ENCODE peak calls at places on chromosomes 3 and 15, in ten cellular contexts. G is A549, F is fibroblast of lung, R is kidney, T is AG04449, J is fibroblast of pulmonary artery, X is Calu3, U is endothelial cell, M is foreskin keratinocyte, A is GM23338. C is an unnamed sample.

GRCh38 chr15:32042269-32042996 is 12.1 kb downstream of the CHRNA7 start:
- DNase-seq in G (no peak), F (no peak), R (no peak), T (no peak), J (no peak), X (no peak), U (no peak), M (peak), A (no peak), C (no peak)

GRCh38 chr15:76217867-76218217 is 93.4 kb downstream of the ETFA start:
- DNase-seq in G (no peak), F (no peak), R (no peak), T (no peak), J (no peak), X (no peak), U (no peak), M (no peak), A (no peak), C (no peak)

GRCh38 chr15:39887832-39888231 is 32.2 kb downstream of the GPR176 start:
- DNase-seq in G (peak), F (peak), R (no peak), T (no peak), J (peak), X (peak), U (no peak), M (no peak), A (peak), C (peak)

GRCh38 chr3:187188931-187189330 is 8.4 kb upstream of the RTP1 start:
- DNase-seq in G (no peak), F (peak), R (no peak), T (no peak), J (no peak), X (no peak), U (no peak), M (no peak), A (no peak), C (no peak)

GRCh38 chr3:24496529-24497482 is 2.2 kb upstream of the THRB start:
- DNase-seq in G (peak), F (peak), R (peak), T (no peak), J (peak), X (peak), U (peak), M (no peak), A (peak), C (peak)

GRCh38 chr3:38603731-38604131 is 45.8 kb downstream of the SCN5A start:
- DNase-seq in G (no peak), F (no peak), R (no peak), T (no peak), J (no peak), X (no peak), U (no peak), M (no peak), A (no peak), C (no peak)

GRCh38 chr3:41026394-41027177 is 172.7 kb upstream of the CTNNB1 start:
- DNase-seq in G (peak), F (peak), R (peak), T (no peak), J (peak), X (no peak), U (peak), M (peak), A (peak), C (peak)

GRCh38 chr3:158725348-158725966 is 6.8 kb downstream of the RARRES1 start:
- DNase-seq in G (peak), F (peak), R (peak), T (peak), J (peak), X (no peak), U (no peak), M (peak), A (no peak), C (peak)

GRCh38 chr3:71849674-71850073 is 64.7 kb upstream of the PROK2 start:
- DNase-seq in G (no peak), F (no peak), R (no peak), T (no peak), J (no peak), X (no peak), U (no peak), M (peak), A (no peak), C (no peak)

DNA sequence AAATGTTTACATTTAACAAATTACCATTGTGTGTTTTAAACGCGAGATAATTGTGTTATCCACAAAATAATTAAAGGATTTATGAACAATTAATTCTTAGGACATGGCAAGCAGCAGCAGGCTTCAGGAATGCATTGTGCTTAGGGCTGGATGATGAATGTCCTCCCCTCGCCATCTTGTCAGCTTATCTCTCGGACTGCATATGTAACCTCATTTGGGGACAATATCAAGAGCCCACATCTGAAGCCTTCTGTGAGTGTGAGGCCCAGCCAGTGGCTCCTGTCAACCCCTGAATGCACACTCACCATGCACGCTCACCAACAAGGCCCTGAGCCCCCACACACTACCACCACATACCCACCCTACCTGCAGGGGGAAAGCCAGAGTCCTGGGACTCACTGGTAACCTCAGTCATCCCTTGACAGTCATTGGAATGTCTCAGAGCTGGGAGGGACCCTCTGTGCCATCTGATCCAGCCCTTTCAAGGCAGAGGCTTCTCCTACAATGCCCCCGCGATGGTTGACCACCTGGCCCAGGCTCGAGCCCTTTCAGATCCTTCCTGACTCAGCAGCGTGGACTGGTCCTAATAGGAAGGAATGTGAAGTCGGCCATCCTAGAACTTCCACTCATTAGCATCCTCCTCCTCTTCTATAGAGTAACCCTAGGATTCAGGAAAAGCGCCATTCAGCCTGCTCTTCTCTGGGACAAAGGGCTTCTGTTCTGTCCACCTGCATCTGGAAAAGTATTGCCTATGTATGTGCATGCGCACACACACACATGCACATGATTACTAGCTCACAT is 38.2 kb downstream of the MRPL46 start:
- DNase-seq in G (no peak), F (no peak), R (no peak), T (no peak), J (no peak), X (no peak), U (no peak), M (no peak), A (no peak), C (no peak)
- TF ChIP-seq CTCF in G (no peak), F (no peak), R (no peak), T (no peak), J (no peak), X (no peak), U (no peak), M (no peak), A (no peak), C (no peak)

GRCh38 chr3:118213892-118214291 is 820.8 kb downstream of the IGSF11 start:
- DNase-seq in G (no peak), F (no peak), R (no peak), T (no peak), J (no peak), X (no peak), U (no peak), M (no peak), A (no peak), C (no peak)
- TF ChIP-seq CTCF in G (no peak), F (no peak), R (no peak), T (no peak), J (no peak), X (no peak), U (no peak), M (no peak), A (no peak), C (no peak)

GRCh38 chr3:181935915-181936314 is 224.2 kb downstream of the SOX2 start:
- DNase-seq in G (no peak), F (no peak), R (no peak), T (no peak), J (no peak), X (no peak), U (no peak), M (no peak), A (no peak), C (no peak)
- TF ChIP-seq CTCF in G (no peak), F (no peak), R (no peak), T (no peak), J (no peak), X (no peak), U (no peak), M (peak), A (no peak), C (peak)

DNA sequence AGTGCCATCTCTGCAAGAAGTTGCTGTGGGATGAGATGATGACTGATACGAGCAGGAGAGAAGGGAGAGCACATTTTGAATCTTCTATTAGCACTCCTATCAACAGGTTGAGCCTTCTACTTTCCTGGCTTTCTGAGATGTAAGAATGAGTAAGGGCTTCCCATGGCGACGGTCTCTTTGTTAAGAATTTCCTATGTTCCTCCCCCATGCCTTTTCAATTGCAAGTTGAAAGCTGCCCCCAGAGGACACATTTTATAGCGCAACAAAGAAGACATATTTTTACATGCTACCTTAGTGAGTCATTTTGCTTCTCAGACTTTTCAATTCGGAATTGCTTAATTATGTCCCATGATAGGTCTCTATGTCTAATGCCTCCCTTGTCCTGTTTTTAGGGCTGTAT is 71.3 kb upstream of the LRTM1 start:
- DNase-seq in G (peak), F (peak), R (no peak), T (peak), J (peak), X (no peak), U (peak), M (peak), A (peak), C (peak)
- TF ChIP-seq CTCF in G (peak), F (peak), R (no peak), T (peak), J (peak), X (no peak), U (peak), M (peak), A (peak), C (peak)

GRCh38 chr3:180690061-180690460 is 10.8 kb upstream of the CCDC39 start:
- DNase-seq in G (no peak), F (no peak), R (no peak), T (no peak), J (no peak), X (no peak), U (no peak), M (no peak), A (peak), C (no peak)
- TF ChIP-seq CTCF in G (peak), F (no peak), R (no peak), T (no peak), J (no peak), X (no peak), U (no peak), M (peak), A (peak), C (no peak)

GRCh38 chr15:67103869-67104268 is 38.5 kb downstream of the SMAD3 start:
- DNase-seq in G (no peak), F (no peak), R (no peak), T (no peak), J (no peak), X (no peak), U (no peak), M (no peak), A (no peak), C (no peak)

GRCh38 chr15:67106764-67107013 is 41.3 kb downstream of the SMAD3 start:
- DNase-seq in G (no peak), F (no peak), R (no peak), T (no peak), J (no peak), X (no peak), U (no peak), M (no peak), A (no peak), C (no peak)

GRCh38 chr15:67105991-67106763 is 40.8 kb downstream of the SMAD3 start:
- DNase-seq in G (no peak), F (no peak), R (no peak), T (no peak), J (no peak), X (no peak), U (no peak), M (no peak), A (no peak), C (no peak)

GRCh38 chr15:67104453-67104852 is 39.1 kb downstream of the SMAD3 start:
- DNase-seq in G (no peak), F (no peak), R (no peak), T (no peak), J (no peak), X (no peak), U (no peak), M (no peak), A (no peak), C (no peak)

DNA sequence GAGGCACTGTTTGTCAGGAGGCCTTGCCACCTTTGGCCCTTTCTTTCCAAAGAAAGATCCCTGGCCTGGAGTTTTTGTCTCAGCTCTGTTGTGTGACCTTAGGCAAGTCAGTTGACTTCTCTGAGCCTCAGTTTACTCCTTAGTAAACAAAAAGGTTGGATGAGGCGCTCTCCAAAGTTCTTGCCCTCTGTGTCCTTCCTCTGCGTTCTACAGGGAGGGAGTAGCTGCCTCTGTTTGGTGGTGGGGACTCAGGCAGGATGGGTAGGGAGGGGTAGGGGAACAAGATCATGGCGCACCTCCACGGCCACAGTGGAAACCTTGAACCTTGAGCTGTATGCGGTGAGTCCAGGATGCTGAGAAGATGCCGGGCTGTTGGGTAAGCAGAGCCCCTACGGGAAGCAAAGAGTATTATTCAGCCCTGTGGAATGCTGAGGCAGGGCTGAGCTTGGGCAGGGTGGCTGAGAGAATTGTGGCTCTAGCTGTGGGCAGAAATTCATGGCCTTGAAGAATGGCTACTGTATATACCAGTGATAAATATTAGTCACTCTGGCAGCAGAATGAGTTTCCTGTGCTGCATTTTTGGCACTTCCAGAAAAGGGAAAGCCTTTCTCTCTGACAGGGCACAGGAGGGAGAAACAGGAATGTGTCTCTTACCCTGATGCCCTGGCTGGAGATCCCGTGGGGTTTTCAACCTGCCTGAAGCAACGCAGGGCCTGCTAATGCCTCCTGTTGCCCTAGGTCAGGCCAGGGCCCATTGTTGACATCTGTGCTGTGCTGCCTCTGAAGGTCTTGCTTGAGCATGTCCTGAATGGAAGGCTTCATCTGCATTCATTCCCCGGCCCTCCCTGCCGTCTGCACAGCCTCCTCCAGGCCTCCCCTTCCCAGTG is 39.9 kb downstream of the SMAD3 start:
- DNase-seq in G (peak), F (peak), R (peak), T (peak), J (peak), X (peak), U (no peak), M (peak), A (no peak), C (peak)
- TF ChIP-seq CTCF in G (no peak), F (peak), R (no peak), T (no peak), J (peak), X (no peak), U (no peak), M (peak), A (no peak), C (peak)

DNA sequence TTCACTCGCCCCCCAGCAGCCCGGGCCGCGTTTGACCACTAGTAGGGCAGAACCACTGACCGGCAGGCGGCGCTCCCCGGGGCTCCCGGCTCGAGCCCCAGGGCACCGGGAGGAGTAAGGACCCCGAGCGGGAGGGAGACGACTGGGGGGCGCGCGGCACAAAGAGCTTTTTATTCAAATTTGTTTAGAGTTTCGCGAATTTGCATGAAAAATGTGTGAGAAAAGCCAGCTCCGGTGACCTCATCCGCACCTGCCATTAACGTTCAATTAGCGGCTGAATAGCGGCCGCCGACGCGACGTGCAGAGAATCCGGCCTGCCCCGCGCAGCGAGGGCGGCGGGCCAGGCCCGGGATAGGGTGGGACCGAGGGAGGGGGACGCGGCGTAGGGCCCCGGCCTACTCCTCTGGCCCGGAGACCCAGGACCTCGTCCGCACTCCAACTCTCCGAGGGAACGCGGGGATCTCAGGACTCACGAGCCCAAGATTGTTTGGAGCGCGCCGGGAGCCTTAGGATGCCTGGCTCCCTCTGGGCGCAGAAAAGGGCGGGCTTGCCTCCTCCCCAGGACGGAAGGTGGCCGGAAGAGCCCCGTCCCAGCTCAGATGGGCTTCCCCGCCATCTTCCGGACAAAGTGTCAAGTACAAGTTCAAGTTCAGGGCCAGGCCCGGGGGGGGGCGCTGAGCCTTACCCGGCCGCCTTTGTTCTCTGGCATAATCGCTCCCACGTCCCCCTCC is 64.9 kb upstream of the POLG start:
- DNase-seq in G (peak), F (peak), R (no peak), T (no peak), J (no peak), X (peak), U (peak), M (no peak), A (peak), C (no peak)
- TF ChIP-seq CTCF in G (peak), F (peak), R (no peak), T (peak), J (peak), X (peak), U (peak), M (peak), A (peak), C (peak)

GRCh38 chr15:45199136-45199810 is 11.5 kb upstream of the SHF start:
- DNase-seq in G (peak), F (peak), R (peak), T (no peak), J (no peak), X (no peak), U (no peak), M (peak), A (peak), C (peak)
- TF ChIP-seq CTCF in G (no peak), F (no peak), R (no peak), T (no peak), J (no peak), X (no peak), U (no peak), M (no peak), A (peak), C (no peak)

GRCh38 chr3:70110066-70110465 is 110.5 kb downstream of the SAMMSON start:
- DNase-seq in G (no peak), F (no peak), R (no peak), T (no peak), J (no peak), X (no peak), U (no peak), M (no peak), A (no peak), C (no peak)

GRCh38 chr3:70111381-70111780 is 111.8 kb downstream of the SAMMSON start:
- DNase-seq in G (no peak), F (no peak), R (no peak), T (no peak), J (no peak), X (no peak), U (no peak), M (no peak), A (no peak), C (no peak)

GRCh38 chr3:70108546-70108945 is 109.0 kb downstream of the SAMMSON start:
- DNase-seq in G (no peak), F (no peak), R (no peak), T (no peak), J (no peak), X (no peak), U (no peak), M (no peak), A (no peak), C (no peak)

GRCh38 chr3:70108072-70108471 is 108.5 kb downstream of the SAMMSON start:
- DNase-seq in G (peak), F (no peak), R (no peak), T (no peak), J (peak), X (peak), U (peak), M (no peak), A (peak), C (no peak)
- TF ChIP-seq CTCF in G (no peak), F (peak), R (peak), T (peak), J (peak), X (peak), U (peak), M (peak), A (peak), C (peak)

C was measured in epithelial cell of proximal tubule.